ENCODE peak calls at places on chromosome 21, in four cellular contexts. L is kidney tubule cell, M is small intestine, I is fibroblast of mammary gland. U is an unnamed sample.

GRCh38 chr21:46424621-46425020 is 34.1 kb upstream of the DIP2A start:
- DNase-seq in L (no peak), M (peak; percentile 21), I (no peak), U (no peak)

GRCh38 chr21:37380349-37381323 is 14.1 kb downstream of the DYRK1A start:
- DNase-seq in L (no peak), M (peak; percentile 20), I (peak; percentile 40), U (no peak)

GRCh38 chr21:38295997-38296764 is 39.4 kb downstream of the KCNJ15 start:
- DNase-seq in L (peak; percentile 28), M (peak; percentile 1), I (peak; percentile 74), U (peak; percentile 43)

GRCh38 chr21:15552914-15553491 is 176.8 kb upstream of the USP25 start:
- DNase-seq in L (peak; percentile 37), M (no peak), I (peak; percentile 39), U (peak; percentile 7)

GRCh38 chr21:37770496-37770895 is 145.8 kb downstream of the KCNJ6 start:
- DNase-seq in L (no peak), M (no peak), I (no peak), U (no peak)

GRCh38 chr21:26461500-26461899 is 111.6 kb downstream of the CYYR1 start:
- DNase-seq in L (no peak), M (no peak), I (no peak), U (peak; percentile 13)

GRCh38 chr21:41472769-41473548 is 35.0 kb downstream of the TMPRSS2 start:
- DNase-seq in L (no peak), M (no peak), I (no peak), U (no peak)

GRCh38 chr21:32134441-32135159 is 144.2 kb downstream of the MIS18A start:
- DNase-seq in L (no peak), M (no peak), I (no peak), U (no peak)

GRCh38 chr21:41170442-41170841 is 2.5 kb downstream of the BACE2 start:
- DNase-seq in L (peak; percentile 82), M (peak; percentile 59), I (peak; percentile 46), U (peak; percentile 25)

GRCh38 chr21:42649122-42650032 is 4.0 kb upstream of the PDE9A start:
- DNase-seq in L (no peak), M (no peak), I (no peak), U (no peak)

GRCh38 chr21:36499578-36500471 is 19.9 kb upstream of the CLDN14 start:
- DNase-seq in L (peak; percentile 59), M (no peak), I (peak; percentile 47), U (peak; percentile 93)

GRCh38 chr21:41825216-41825615 is 53.9 kb downstream of the PRDM15 start:
- DNase-seq in L (no peak), M (no peak), I (no peak), U (no peak)

GRCh38 chr21:31293986-31294385 is 50.1 kb downstream of the TIAM1 start:
- DNase-seq in L (peak; percentile 84), M (no peak), I (peak; percentile 90), U (peak; percentile 84)

GRCh38 chr21:43467785-43468184 is 40.9 kb upstream of the SIK1 start:
- DNase-seq in L (no peak), M (no peak), I (no peak), U (no peak)

GRCh38 chr21:17513214-17514123 is 626 bp downstream of the CXADR start:
- DNase-seq in L (peak; percentile 51), M (peak; percentile 81), I (peak; percentile 16), U (no peak)

GRCh38 chr21:15671188-15671587 is 58.6 kb upstream of the USP25 start:
- DNase-seq in L (no peak), M (no peak), I (no peak), U (no peak)

GRCh38 chr21:38439957-38440356 is 58.3 kb downstream of the ERG start:
- DNase-seq in L (no peak), M (no peak), I (no peak), U (no peak)

GRCh38 chr21:42162831-42163510 is 56.0 kb upstream of the ABCG1 start:
- DNase-seq in L (peak; percentile 21), M (no peak), I (peak; percentile 47), U (no peak)

GRCh38 chr21:44498280-44498964 is 41.6 kb downstream of the KRTAP10-1 start:
- DNase-seq in L (no peak), M (no peak), I (no peak), U (no peak)

GRCh38 chr21:46662765-46663500 is 27.5 kb downstream of the PRMT2 start:
- DNase-seq in L (no peak), M (no peak), I (no peak), U (no peak)

GRCh38 chr21:45265721-45266517 is 21.8 kb downstream of the POFUT2 start:
- DNase-seq in L (no peak), M (no peak), I (no peak), U (no peak)

GRCh38 chr21:42892931-42893660 is at the start of gene NDUFV3:
- DNase-seq in L (peak; percentile 99), M (peak; percentile 100), I (peak; percentile 96), U (peak; percentile 97)

GRCh38 chr21:45019076-45019886 is 55.1 kb upstream of the ADARB1 start:
- DNase-seq in L (no peak), M (no peak), I (no peak), U (peak; percentile 52)

GRCh38 chr21:25895565-25896205 is 160.9 kb downstream of the GABPA start:
- DNase-seq in L (no peak), M (peak; percentile 54), I (peak; percentile 50), U (peak; percentile 39)

GRCh38 chr21:45445369-45445768 is 40.4 kb downstream of the COL18A1 start:
- DNase-seq in L (no peak), M (no peak), I (peak; percentile 22), U (no peak)

GRCh38 chr21:39097981-39098380 is 85.3 kb downstream of the PSMG1 start:
- DNase-seq in L (no peak), M (no peak), I (no peak), U (no peak)

GRCh38 chr21:41879190-41879998 is at the start of gene PRDM15:
- DNase-seq in L (peak; percentile 85), M (peak; percentile 72), I (peak; percentile 76), U (peak; percentile 91)

GRCh38 chr21:39715804-39716397 is 29.1 kb upstream of the IGSF5 start:
- DNase-seq in L (peak; percentile 60), M (peak; percentile 58), I (peak; percentile 41), U (peak; percentile 40)

GRCh38 chr21:42107177-42107880 is 36.2 kb downstream of the UMODL1 start:
- DNase-seq in L (no peak), M (no peak), I (no peak), U (no peak)

GRCh38 chr21:41570791-41571355 is 62.9 kb upstream of the TMPRSS2 start:
- DNase-seq in L (no peak), M (no peak), I (no peak), U (no peak)